ENCODE peak calls at places on chromosomes 7 and 10, in nine cellular contexts. One of them, this sample, is unnamed.

GRCh38 chr7:91759205-91759863 is 121.2 kb downstream of the MTERF1 start:
- DNase-seq in tibial artery: no peak
- DNase-seq in Peyer's patch: no peak
- DNase-seq in cardiac fibroblast: peak; percentile 31
- DNase-seq in bronchial epithelial cell: peak; percentile 89
- DNase-seq in upper lobe of right lung: peak; percentile 87
- DNase-seq in adrenal gland: no peak
- DNase-seq in pancreas: peak; percentile 32
- DNase-seq in HFF-Myc: no peak
- DNase-seq in this sample: no peak

GRCh38 chr7:132276252-132276651 is 300.0 kb downstream of the PLXNA4 start:
- DNase-seq in tibial artery: no peak
- DNase-seq in Peyer's patch: no peak
- DNase-seq in cardiac fibroblast: no peak
- DNase-seq in bronchial epithelial cell: no peak
- DNase-seq in upper lobe of right lung: no peak
- DNase-seq in adrenal gland: no peak
- DNase-seq in pancreas: no peak
- DNase-seq in HFF-Myc: no peak
- DNase-seq in this sample: no peak

GRCh38 chr10:100653957-100654834 is 91.2 kb upstream of the PAX2 start:
- DNase-seq in tibial artery: no peak
- DNase-seq in Peyer's patch: no peak
- DNase-seq in cardiac fibroblast: peak; percentile 59
- DNase-seq in bronchial epithelial cell: no peak
- DNase-seq in upper lobe of right lung: no peak
- DNase-seq in adrenal gland: no peak
- DNase-seq in pancreas: no peak
- DNase-seq in HFF-Myc: no peak
- DNase-seq in this sample: no peak

GRCh38 chr7:156174428-156174827 is 362.2 kb upstream of the SHH start:
- DNase-seq in tibial artery: no peak
- DNase-seq in Peyer's patch: no peak
- DNase-seq in cardiac fibroblast: no peak
- DNase-seq in bronchial epithelial cell: no peak
- DNase-seq in upper lobe of right lung: no peak
- DNase-seq in adrenal gland: no peak
- DNase-seq in pancreas: no peak
- DNase-seq in HFF-Myc: no peak
- DNase-seq in this sample: no peak

GRCh38 chr10:114648368-114648767 is 9.7 kb downstream of the ABLIM1 start:
- DNase-seq in tibial artery: no peak
- DNase-seq in Peyer's patch: no peak
- DNase-seq in cardiac fibroblast: peak; percentile 54
- DNase-seq in bronchial epithelial cell: peak; percentile 99
- DNase-seq in upper lobe of right lung: no peak
- DNase-seq in adrenal gland: peak; percentile 71
- DNase-seq in pancreas: no peak
- DNase-seq in HFF-Myc: peak; percentile 47
- DNase-seq in this sample: no peak

GRCh38 chr7:102292813-102293798 is 6.4 kb downstream of the SH2B2 start:
- DNase-seq in tibial artery: no peak
- DNase-seq in Peyer's patch: no peak
- DNase-seq in cardiac fibroblast: no peak
- DNase-seq in bronchial epithelial cell: no peak
- DNase-seq in upper lobe of right lung: no peak
- DNase-seq in adrenal gland: no peak
- DNase-seq in pancreas: no peak
- DNase-seq in HFF-Myc: no peak
- DNase-seq in this sample: no peak

GRCh38 chr10:110206988-110207804 is at the start of gene MXI1:
- DNase-seq in tibial artery: peak; percentile 89
- DNase-seq in Peyer's patch: peak; percentile 70
- DNase-seq in cardiac fibroblast: peak; percentile 87
- DNase-seq in bronchial epithelial cell: peak; percentile 77
- DNase-seq in upper lobe of right lung: peak; percentile 81
- DNase-seq in adrenal gland: peak; percentile 91
- DNase-seq in pancreas: peak; percentile 67
- DNase-seq in HFF-Myc: peak; percentile 61
- DNase-seq in this sample: peak; percentile 61

GRCh38 chr7:158358926-158359645 is 228.5 kb downstream of the PTPRN2 start:
- DNase-seq in tibial artery: peak; percentile 10
- DNase-seq in Peyer's patch: no peak
- DNase-seq in cardiac fibroblast: no peak
- DNase-seq in bronchial epithelial cell: no peak
- DNase-seq in upper lobe of right lung: no peak
- DNase-seq in adrenal gland: no peak
- DNase-seq in pancreas: no peak
- DNase-seq in HFF-Myc: no peak
- DNase-seq in this sample: no peak

GRCh38 chr7:145497911-145498525 is 618.6 kb upstream of the CNTNAP2 start:
- DNase-seq in tibial artery: no peak
- DNase-seq in Peyer's patch: no peak
- DNase-seq in cardiac fibroblast: no peak
- DNase-seq in bronchial epithelial cell: no peak
- DNase-seq in upper lobe of right lung: no peak
- DNase-seq in adrenal gland: no peak
- DNase-seq in pancreas: no peak
- DNase-seq in HFF-Myc: no peak
- DNase-seq in this sample: no peak

GRCh38 chr7:80240265-80241025 is 105.8 kb downstream of the GNAI1 start:
- DNase-seq in tibial artery: no peak
- DNase-seq in Peyer's patch: no peak
- DNase-seq in cardiac fibroblast: peak; percentile 7
- DNase-seq in bronchial epithelial cell: peak; percentile 67
- DNase-seq in upper lobe of right lung: no peak
- DNase-seq in adrenal gland: no peak
- DNase-seq in pancreas: no peak
- DNase-seq in HFF-Myc: no peak
- DNase-seq in this sample: no peak

GRCh38 chr7:8418627-8419245 is 14.7 kb upstream of the NXPH1 start:
- DNase-seq in tibial artery: no peak
- DNase-seq in Peyer's patch: peak; percentile 41
- DNase-seq in cardiac fibroblast: peak; percentile 70
- DNase-seq in bronchial epithelial cell: peak; percentile 60
- DNase-seq in upper lobe of right lung: no peak
- DNase-seq in adrenal gland: peak; percentile 61
- DNase-seq in pancreas: peak; percentile 57
- DNase-seq in HFF-Myc: peak; percentile 37
- DNase-seq in this sample: no peak

GRCh38 chr7:26759108-26759507 is 105.3 kb downstream of the SKAP2 start:
- DNase-seq in tibial artery: no peak
- DNase-seq in Peyer's patch: no peak
- DNase-seq in cardiac fibroblast: no peak
- DNase-seq in bronchial epithelial cell: no peak
- DNase-seq in upper lobe of right lung: no peak
- DNase-seq in adrenal gland: no peak
- DNase-seq in pancreas: no peak
- DNase-seq in HFF-Myc: no peak
- DNase-seq in this sample: no peak

GRCh38 chr7:73717991-73718405 is 1.5 kb downstream of the STX1A start:
- DNase-seq in tibial artery: no peak
- DNase-seq in Peyer's patch: peak; percentile 39
- DNase-seq in cardiac fibroblast: peak; percentile 68
- DNase-seq in bronchial epithelial cell: peak; percentile 95
- DNase-seq in upper lobe of right lung: no peak
- DNase-seq in adrenal gland: no peak
- DNase-seq in pancreas: no peak
- DNase-seq in HFF-Myc: peak; percentile 53
- DNase-seq in this sample: no peak

GRCh38 chr10:133381041-133381440 is 2.0 kb downstream of the PAOX start:
- DNase-seq in tibial artery: no peak
- DNase-seq in Peyer's patch: no peak
- DNase-seq in cardiac fibroblast: no peak
- DNase-seq in bronchial epithelial cell: no peak
- DNase-seq in upper lobe of right lung: no peak
- DNase-seq in adrenal gland: no peak
- DNase-seq in pancreas: no peak
- DNase-seq in HFF-Myc: no peak
- DNase-seq in this sample: no peak

GRCh38 chr10:60382946-60383681 is 6.6 kb downstream of the ANK3 start:
- DNase-seq in tibial artery: no peak
- DNase-seq in Peyer's patch: no peak
- DNase-seq in cardiac fibroblast: peak; percentile 31
- DNase-seq in bronchial epithelial cell: peak; percentile 93
- DNase-seq in upper lobe of right lung: no peak
- DNase-seq in adrenal gland: no peak
- DNase-seq in pancreas: no peak
- DNase-seq in HFF-Myc: no peak
- DNase-seq in this sample: no peak

GRCh38 chr7:13279854-13280435 is 592.5 kb downstream of the ARL4A start:
- DNase-seq in tibial artery: no peak
- DNase-seq in Peyer's patch: no peak
- DNase-seq in cardiac fibroblast: peak; percentile 46
- DNase-seq in bronchial epithelial cell: peak; percentile 29
- DNase-seq in upper lobe of right lung: no peak
- DNase-seq in adrenal gland: no peak
- DNase-seq in pancreas: no peak
- DNase-seq in HFF-Myc: no peak
- DNase-seq in this sample: no peak

GRCh38 chr7:2520808-2521146 is 1.2 kb downstream of the LFNG start:
- DNase-seq in tibial artery: no peak
- DNase-seq in Peyer's patch: no peak
- DNase-seq in cardiac fibroblast: no peak
- DNase-seq in bronchial epithelial cell: no peak
- DNase-seq in upper lobe of right lung: no peak
- DNase-seq in adrenal gland: no peak
- DNase-seq in pancreas: peak; percentile 53
- DNase-seq in HFF-Myc: no peak
- DNase-seq in this sample: no peak

GRCh38 chr7:152511736-152512135 is 75.9 kb upstream of the KMT2C start:
- DNase-seq in tibial artery: no peak
- DNase-seq in Peyer's patch: no peak
- DNase-seq in cardiac fibroblast: no peak
- DNase-seq in bronchial epithelial cell: no peak
- DNase-seq in upper lobe of right lung: no peak
- DNase-seq in adrenal gland: no peak
- DNase-seq in pancreas: no peak
- DNase-seq in HFF-Myc: no peak
- DNase-seq in this sample: no peak

DNA sequence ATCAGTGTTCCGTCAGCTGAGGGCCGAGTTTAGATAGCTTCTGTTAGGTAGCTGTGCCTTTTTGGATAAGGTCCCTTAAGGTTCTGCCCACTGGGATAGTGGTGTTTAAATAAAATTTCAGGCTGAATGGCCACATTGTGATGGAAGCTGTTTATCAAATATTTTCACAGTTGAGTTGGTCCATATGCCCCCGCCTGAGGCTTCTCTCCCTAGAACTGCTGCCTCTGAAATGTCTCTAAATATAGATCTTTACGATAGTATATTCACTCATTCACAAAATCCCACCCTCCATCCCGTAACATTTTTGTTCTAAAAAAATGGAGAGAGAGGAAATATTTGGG is 105.6 kb upstream of the BTBD16 start:
- DNase-seq in tibial artery: no peak
- DNase-seq in Peyer's patch: no peak
- DNase-seq in cardiac fibroblast: no peak
- DNase-seq in bronchial epithelial cell: no peak
- DNase-seq in upper lobe of right lung: no peak
- DNase-seq in adrenal gland: no peak
- DNase-seq in pancreas: no peak
- DNase-seq in HFF-Myc: no peak
- DNase-seq in this sample: no peak
- H3K4me3 ChIP-seq in tibial artery: no peak overlapping the region
- H3K4me3 ChIP-seq in Peyer's patch: no peak overlapping the region
- H3K4me3 ChIP-seq in cardiac fibroblast: no peak overlapping the region
- H3K4me3 ChIP-seq in bronchial epithelial cell: no peak overlapping the region
- H3K4me3 ChIP-seq in upper lobe of right lung: no peak overlapping the region
- H3K4me3 ChIP-seq in adrenal gland: no peak overlapping the region
- H3K4me3 ChIP-seq in pancreas: no peak overlapping the region
- H3K4me3 ChIP-seq in HFF-Myc: no peak overlapping the region
- H3K4me3 ChIP-seq in this sample: no peak overlapping the region

DNA sequence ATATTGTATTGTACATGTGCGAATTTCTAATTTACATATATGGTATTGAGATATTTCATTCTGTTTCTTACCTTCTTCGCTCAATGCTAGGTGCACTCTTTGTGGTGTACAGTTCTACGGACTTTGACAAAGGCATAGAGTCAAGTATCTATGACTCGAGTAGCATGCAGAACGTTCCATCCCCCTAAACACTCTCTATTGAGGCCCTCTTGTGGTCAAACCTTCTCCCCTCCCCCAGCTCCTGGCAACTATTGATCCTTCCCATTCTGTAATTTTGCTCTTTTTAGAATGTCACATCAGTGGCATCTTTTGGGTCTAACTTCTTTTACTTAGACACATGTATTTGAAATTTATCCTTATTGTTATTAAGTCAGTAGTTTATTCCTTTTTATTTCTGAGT is 30.7 kb upstream of the GDF10 start:
- DNase-seq in tibial artery: no peak
- DNase-seq in Peyer's patch: no peak
- DNase-seq in cardiac fibroblast: no peak
- DNase-seq in bronchial epithelial cell: no peak
- DNase-seq in upper lobe of right lung: no peak
- DNase-seq in adrenal gland: no peak
- DNase-seq in pancreas: no peak
- DNase-seq in HFF-Myc: no peak
- DNase-seq in this sample: no peak
- TF ChIP-seq CTCF in tibial artery: no peak
- TF ChIP-seq CTCF in Peyer's patch: no peak
- TF ChIP-seq CTCF in cardiac fibroblast: peak; percentile 14
- TF ChIP-seq CTCF in bronchial epithelial cell: no peak
- TF ChIP-seq CTCF in upper lobe of right lung: peak; percentile 13
- TF ChIP-seq CTCF in adrenal gland: no peak
- TF ChIP-seq CTCF in pancreas: no peak
- TF ChIP-seq CTCF in HFF-Myc: peak; percentile 8
- TF ChIP-seq CTCF in this sample: no peak

DNA sequence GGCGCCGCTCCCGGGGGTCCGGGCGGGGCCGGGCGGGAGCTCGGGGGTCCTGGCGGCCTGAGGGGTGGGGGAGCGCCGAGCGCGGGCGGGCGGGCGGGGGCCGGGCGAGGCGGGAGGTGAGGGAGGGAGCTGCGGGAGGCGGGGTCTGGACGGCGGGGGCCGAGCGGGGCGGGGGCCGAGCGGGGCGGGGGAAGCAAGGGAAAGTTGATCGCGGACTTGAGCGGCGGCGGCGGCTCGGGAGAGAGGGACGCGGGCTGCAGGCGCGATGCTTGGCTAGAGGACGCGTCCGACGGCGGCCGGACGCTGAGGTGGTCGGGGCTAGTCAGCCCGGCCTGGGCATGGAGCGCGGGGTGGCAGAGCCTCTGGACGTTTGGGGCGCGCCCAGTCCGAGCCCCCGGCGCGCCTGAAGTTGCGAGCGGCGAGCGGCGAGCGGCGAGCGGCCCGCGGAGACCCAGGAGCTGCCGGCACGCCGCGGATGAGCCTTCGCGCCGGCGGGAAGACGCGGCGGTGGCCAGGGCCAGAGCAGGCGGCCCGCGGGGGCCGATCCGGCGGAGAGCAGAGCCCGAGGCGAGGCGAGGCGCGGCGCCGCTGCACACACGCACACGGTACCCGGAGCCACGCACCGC is at the start of gene CDH23:
- DNase-seq in tibial artery: no peak
- DNase-seq in Peyer's patch: no peak
- DNase-seq in cardiac fibroblast: no peak
- DNase-seq in bronchial epithelial cell: no peak
- DNase-seq in upper lobe of right lung: peak; percentile 74
- DNase-seq in adrenal gland: peak; percentile 31
- DNase-seq in pancreas: peak; percentile 35
- DNase-seq in HFF-Myc: no peak
- DNase-seq in this sample: peak; percentile 88
- H3K4me3 ChIP-seq in tibial artery: peak within 1 kb of the TSS; percentile 45
- H3K4me3 ChIP-seq in Peyer's patch: peak within 1 kb of the TSS; percentile 60
- H3K4me3 ChIP-seq in cardiac fibroblast: no peak within 1 kb of the TSS
- H3K4me3 ChIP-seq in bronchial epithelial cell: peak within 1 kb of the TSS; percentile 5
- H3K4me3 ChIP-seq in upper lobe of right lung: peak within 1 kb of the TSS; percentile 50
- H3K4me3 ChIP-seq in adrenal gland: no peak within 1 kb of the TSS
- H3K4me3 ChIP-seq in pancreas: peak within 1 kb of the TSS; percentile 16
- H3K4me3 ChIP-seq in HFF-Myc: no peak within 1 kb of the TSS
- H3K4me3 ChIP-seq in this sample: no peak within 1 kb of the TSS

GRCh38 chr7:137985897-137986251 is 16.0 kb downstream of the CREB3L2 start:
- DNase-seq in tibial artery: no peak
- DNase-seq in Peyer's patch: no peak
- DNase-seq in cardiac fibroblast: no peak
- DNase-seq in bronchial epithelial cell: no peak
- DNase-seq in upper lobe of right lung: no peak
- DNase-seq in adrenal gland: no peak
- DNase-seq in pancreas: no peak
- DNase-seq in HFF-Myc: no peak
- DNase-seq in this sample: no peak
- TF ChIP-seq CTCF in tibial artery: no peak
- TF ChIP-seq CTCF in Peyer's patch: no peak
- TF ChIP-seq CTCF in cardiac fibroblast: no peak
- TF ChIP-seq CTCF in bronchial epithelial cell: no peak
- TF ChIP-seq CTCF in upper lobe of right lung: no peak
- TF ChIP-seq CTCF in adrenal gland: no peak
- TF ChIP-seq CTCF in pancreas: no peak
- TF ChIP-seq CTCF in HFF-Myc: no peak
- TF ChIP-seq CTCF in this sample: no peak